ENCODE peak calls at places on chromosomes 3 and 15, in nine cellular contexts. B, M, C, Q, Z, S, U, O and I are unnamed samples. For H3K4me1, the result is how much of the 10 kb centered on the place peaks cover.

GRCh38 chr15:97504031-97504430 is 456.5 kb upstream of the ARRDC4 start:
- DNase-seq in M (no peak), B (peak), U (peak), Z (peak), S (peak), Q (peak), C (no peak), O (no peak), I (peak)

GRCh38 chr3:147962408-147963164 is 553.4 kb downstream of the ZIC1 start:
- DNase-seq in U (no peak), C (no peak), Z (no peak), B (peak), M (no peak), S (no peak), O (no peak), Q (no peak), I (no peak)

GRCh38 chr3:143412084-143412483 is 292.5 kb downstream of the CHST2 start:
- DNase-seq in O (no peak), Q (no peak), M (no peak), Z (no peak), B (no peak), S (no peak), C (no peak), U (no peak), I (no peak)

GRCh38 chr3:56783644-56784451 is 17.9 kb downstream of the ARHGEF3 start:
- DNase-seq in O (no peak), Q (peak), Z (peak), U (peak), C (peak), B (no peak), M (no peak), S (peak), I (peak)

GRCh38 chr15:70053703-70054229 is 44.0 kb downstream of the TLE3 start:
- DNase-seq in O (no peak), U (no peak), S (no peak), B (no peak), M (no peak), Z (no peak), C (no peak), Q (no peak), I (no peak)

GRCh38 chr3:177642482-177643163 is 445.3 kb upstream of the TBL1XR1 start:
- DNase-seq in U (no peak), M (no peak), O (no peak), Q (no peak), C (no peak), S (no peak), B (no peak), Z (no peak), I (no peak)

GRCh38 chr3:111650378-111651275 is 55.5 kb upstream of the ZBED2 start:
- DNase-seq in Z (no peak), Q (no peak), U (no peak), B (no peak), O (no peak), M (no peak), S (no peak), C (no peak), I (no peak)

GRCh38 chr3:66253790-66254620 is 33.2 kb downstream of the SLC25A26 start:
- DNase-seq in Q (peak), B (peak), M (peak), Z (peak), U (peak), S (peak), C (peak), O (peak), I (peak)

GRCh38 chr3:188788621-188789081 is 383.1 kb upstream of the TPRG1 start:
- DNase-seq in U (peak), B (peak), M (no peak), O (no peak), C (no peak), S (peak), Q (peak), Z (peak), I (peak)

GRCh38 chr3:127694467-127695215 is 21.9 kb downstream of the ABTB1 start:
- DNase-seq in C (peak), U (peak), M (peak), B (peak), O (no peak), Q (no peak), Z (no peak), S (peak), I (peak)

GRCh38 chr3:30548605-30549004 is 57.8 kb upstream of the TGFBR2 start:
- DNase-seq in S (no peak), U (no peak), Q (no peak), C (no peak), M (no peak), B (peak), O (peak), Z (no peak), I (no peak)
- H3K9ac ChIP-seq in S (no peak), U (no peak), Q (no peak), C (no peak), M (no peak), B (no peak), O (no peak), Z (no peak), I (no peak)

GRCh38 chr15:84750583-84751092 is 2.2 kb downstream of the ZNF592 start:
- DNase-seq in B (peak), Q (no peak), M (peak), Z (no peak), C (no peak), S (no peak), U (no peak), O (no peak), I (no peak)
- H3K4me1 ChIP-seq in B (under half), Q (under half), M (under half), Z (under half), C (under half), S (under half), U (under half), O (under half), I (under half)

GRCh38 chr3:9503283-9503682 is 50.3 kb downstream of the LHFPL4 start:
- DNase-seq in S (peak), O (peak), U (peak), C (peak), Z (peak), M (peak), Q (peak), B (peak), I (peak)

GRCh38 chr3:9498781-9499180 is 54.8 kb downstream of the LHFPL4 start:
- DNase-seq in Z (no peak), M (no peak), O (no peak), B (no peak), S (no peak), Q (no peak), C (no peak), U (no peak), I (no peak)

GRCh38 chr3:9500108-9501050 is 53.2 kb downstream of the LHFPL4 start:
- DNase-seq in B (peak), Z (peak), C (peak), O (peak), U (peak), S (peak), Q (peak), M (peak), I (peak)

GRCh38 chr3:9499455-9500107 is 54.0 kb downstream of the LHFPL4 start:
- DNase-seq in Z (no peak), O (peak), S (no peak), B (peak), C (no peak), Q (no peak), M (peak), U (no peak), I (no peak)

DNA sequence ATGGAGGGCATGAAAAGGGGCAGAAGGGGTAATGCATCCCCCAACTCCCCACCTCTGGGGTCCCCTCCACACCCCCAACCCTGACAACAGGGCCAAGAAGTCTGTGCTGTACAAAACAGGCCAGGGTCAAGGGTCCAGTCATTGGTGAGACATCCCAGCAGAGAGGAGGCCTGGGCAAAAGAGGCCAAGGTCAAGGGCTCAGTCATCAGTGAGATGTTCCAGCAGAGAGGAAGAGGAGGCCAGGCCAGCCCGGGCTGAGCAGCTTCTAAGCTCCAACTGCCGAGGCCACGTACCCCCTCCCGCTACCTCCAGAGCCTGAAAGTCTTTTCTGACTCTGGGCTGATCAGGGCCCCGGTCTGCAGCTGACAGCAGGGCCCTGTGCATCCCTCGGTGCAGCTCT is 52.4 kb downstream of the LHFPL4 start:
- DNase-seq in Z (peak), C (no peak), M (no peak), Q (peak), S (peak), O (no peak), B (no peak), U (no peak), I (no peak)
- H3K4me3 ChIP-seq in Z (no peak), C (no peak), M (no peak), Q (no peak), S (no peak), O (no peak), B (no peak), U (no peak), I (no peak)

GRCh38 chr3:181920409-181920808 is 208.7 kb downstream of the SOX2 start:
- DNase-seq in Q (no peak), B (no peak), S (no peak), U (no peak), C (no peak), Z (no peak), M (no peak), O (no peak), I (no peak)
- H3K9ac ChIP-seq in Q (no peak), B (no peak), S (no peak), U (no peak), C (peak), Z (no peak), M (no peak), O (no peak), I (no peak)

GRCh38 chr15:63513728-63514127 is 9.3 kb downstream of the USP3 start:
- DNase-seq in C (no peak), Q (no peak), U (no peak), O (no peak), M (no peak), S (no peak), B (no peak), Z (no peak), I (no peak)

GRCh38 chr15:63517202-63517601 is 12.8 kb downstream of the USP3 start:
- DNase-seq in Z (no peak), U (no peak), Q (no peak), S (no peak), O (no peak), C (no peak), M (no peak), B (no peak), I (no peak)

GRCh38 chr15:63513271-63513670 is 8.9 kb downstream of the USP3 start:
- DNase-seq in O (no peak), B (no peak), S (no peak), Q (no peak), U (no peak), C (no peak), Z (no peak), M (no peak), I (no peak)

GRCh38 chr15:63512148-63512547 is 7.8 kb downstream of the USP3 start:
- DNase-seq in S (no peak), U (no peak), O (no peak), M (no peak), Q (no peak), C (no peak), B (no peak), Z (no peak), I (no peak)

GRCh38 chr15:63514533-63514943 is 10.1 kb downstream of the USP3 start:
- DNase-seq in U (peak), Q (peak), M (no peak), B (no peak), C (no peak), O (no peak), Z (peak), S (peak), I (peak)
- H3K4me1 ChIP-seq in U (under half), Q (under half), M (under half), B (under half), C (under half), O (under half), Z (under half), S (under half), I (half or more)

DNA sequence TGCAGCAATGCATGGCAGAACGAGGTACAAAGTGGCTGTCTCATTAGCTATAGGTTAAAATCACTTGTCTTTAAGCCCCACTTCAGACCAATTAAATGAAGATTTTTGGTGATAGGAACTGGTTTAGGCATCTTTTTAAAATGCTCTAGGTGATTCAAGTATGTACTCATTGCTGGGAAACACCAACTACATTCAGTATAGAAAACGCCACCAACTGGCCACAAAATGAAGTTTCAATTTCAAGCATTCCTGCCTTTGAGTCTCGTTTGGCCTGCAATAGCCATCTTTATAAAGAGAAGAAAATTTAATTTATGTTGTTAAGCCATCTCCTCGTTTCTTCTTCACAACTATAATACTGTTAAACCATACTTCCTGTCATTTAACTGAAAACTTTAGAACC is 587.9 kb downstream of the GBE1 start:
- DNase-seq in B (peak), C (no peak), Q (no peak), M (peak), S (no peak), O (no peak), U (no peak), Z (no peak), I (no peak)
- H3K4me3 ChIP-seq in B (no peak), C (no peak), Q (no peak), M (no peak), S (no peak), O (no peak), U (no peak), Z (no peak), I (no peak)

GRCh38 chr15:89091667-89092220 is 3.5 kb downstream of the ABHD2 start:
- DNase-seq in Q (no peak), M (no peak), O (no peak), C (no peak), Z (no peak), S (no peak), B (no peak), U (no peak), I (no peak)
- H3K9ac ChIP-seq in Q (peak), M (peak), O (peak), C (peak), Z (peak), S (peak), B (no peak), U (no peak), I (peak)

GRCh38 chr15:65370885-65371284 is 6.9 kb downstream of the IGDCC3 start:
- DNase-seq in Q (no peak), C (no peak), B (no peak), M (no peak), U (no peak), S (no peak), O (no peak), Z (no peak), I (no peak)
- H3K4me1 ChIP-seq in Q (under half), C (under half), B (under half), M (half or more), U (under half), S (under half), O (under half), Z (under half), I (under half)

DNA sequence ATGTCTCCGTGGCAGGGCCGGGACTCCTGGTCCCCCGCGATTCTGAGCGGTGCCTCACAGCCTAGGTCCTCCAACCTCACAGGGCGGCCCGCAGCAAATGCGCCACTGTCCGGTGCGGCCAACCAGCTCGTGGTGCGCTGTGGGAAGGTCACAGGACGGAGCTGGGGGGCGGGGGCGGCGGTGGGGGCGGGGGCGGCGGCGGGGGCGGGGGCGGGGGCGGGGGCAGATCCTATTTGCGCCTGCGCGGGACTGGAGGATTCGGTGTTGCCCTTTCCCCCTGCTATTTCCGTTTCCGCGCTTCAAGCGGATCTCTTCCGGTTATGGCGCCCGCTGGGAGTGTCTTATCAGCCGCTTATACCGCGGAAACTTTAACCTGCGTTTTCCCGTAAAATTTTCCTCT is 106.7 kb upstream of the SNRPN start:
- DNase-seq in Z (peak), Q (peak), C (no peak), O (no peak), S (peak), B (peak), U (peak), M (peak), I (peak)
- H3K4me3 ChIP-seq in Z (peak), Q (peak), C (no peak), O (no peak), S (peak), B (no peak), U (peak), M (peak), I (peak)